ENCODE peak calls at places on chromosomes 7 and 10, in five cellular contexts. J, T, G, W and N are unnamed samples. For H3K9me3, the result is how much of the 10 kb centered on the place peaks cover.

GRCh38 chr10:129963831-129964501 is at the start of gene EBF3:
- DNase-seq in J (peak), T (no peak), G (peak), W (peak), N (peak)

GRCh38 chr10:11358046-11358445 is 253.4 kb downstream of the USP6NL start:
- DNase-seq in J (no peak), T (no peak), G (no peak), W (no peak), N (no peak)

GRCh38 chr7:4733936-4734528 is 41.4 kb upstream of the AP5Z1 start:
- DNase-seq in J (no peak), T (no peak), G (no peak), W (no peak), N (no peak)

GRCh38 chr7:126972571-126972970 is 280.2 kb downstream of the GRM8 start:
- DNase-seq in J (no peak), T (no peak), G (no peak), W (no peak), N (no peak)

GRCh38 chr7:30201921-30202320 is 67.1 kb downstream of the MTURN start:
- DNase-seq in J (no peak), T (no peak), G (no peak), W (no peak), N (no peak)

GRCh38 chr7:44212581-44213184 is 11.9 kb downstream of the YKT6 start:
- DNase-seq in J (no peak), T (no peak), G (no peak), W (no peak), N (peak)

GRCh38 chr10:60934215-60935175 is 9.5 kb downstream of the RHOBTB1 start:
- DNase-seq in J (no peak), T (no peak), G (no peak), W (no peak), N (no peak)

GRCh38 chr7:128167791-128168666 is 73.0 kb upstream of the LEP start:
- DNase-seq in J (no peak), T (no peak), G (no peak), W (no peak), N (no peak)

GRCh38 chr7:2036786-2037185 is 196.0 kb downstream of the MAD1L1 start:
- DNase-seq in J (no peak), T (no peak), G (no peak), W (no peak), N (peak)

GRCh38 chr10:131555406-131555805 is 243.9 kb upstream of the TCERG1L start:
- DNase-seq in J (no peak), T (no peak), G (no peak), W (no peak), N (no peak)

GRCh38 chr7:50212666-50213621 is 91.6 kb upstream of the IKZF1 start:
- DNase-seq in J (no peak), T (no peak), G (no peak), W (no peak), N (no peak)

GRCh38 chr10:79936625-79937255 is 12.2 kb downstream of the SFTPD start:
- DNase-seq in J (no peak), T (no peak), G (no peak), W (no peak), N (no peak)

GRCh38 chr7:57423768-57424167 is 26.2 kb upstream of the ZNF716 start:
- DNase-seq in J (no peak), T (no peak), G (no peak), W (no peak), N (no peak)

GRCh38 chr10:114312585-114312984 is 73.5 kb downstream of the VWA2 start:
- DNase-seq in J (no peak), T (no peak), G (no peak), W (no peak), N (no peak)

GRCh38 chr7:30594055-30594539 is 581 bp upstream of the GARS1 start:
- DNase-seq in J (peak), T (no peak), G (no peak), W (no peak), N (peak)

GRCh38 chr7:144256112-144256511 is 8.5 kb downstream of the OR2A7 start:
- DNase-seq in J (no peak), T (no peak), G (no peak), W (peak), N (no peak)

GRCh38 chr10:5628366-5628765 is 38.0 kb downstream of the ASB13 start:
- DNase-seq in J (no peak), T (no peak), G (no peak), W (no peak), N (peak)
- H3K27ac ChIP-seq in J (peak), T (no peak), G (peak), W (no peak), N (peak)

GRCh38 chr7:104928721-104929400 is 85.1 kb upstream of the KMT2E start:
- DNase-seq in J (no peak), T (no peak), G (no peak), W (no peak), N (no peak)

GRCh38 chr7:104933022-104933421 is 81.0 kb upstream of the KMT2E start:
- DNase-seq in J (no peak), T (no peak), G (no peak), W (no peak), N (no peak)

GRCh38 chr7:104929921-104930320 is 84.1 kb upstream of the KMT2E start:
- DNase-seq in J (no peak), T (no peak), G (no peak), W (peak), N (no peak)

GRCh38 chr7:104933433-104934074 is 80.5 kb upstream of the KMT2E start:
- DNase-seq in J (no peak), T (no peak), G (no peak), W (no peak), N (no peak)

DNA sequence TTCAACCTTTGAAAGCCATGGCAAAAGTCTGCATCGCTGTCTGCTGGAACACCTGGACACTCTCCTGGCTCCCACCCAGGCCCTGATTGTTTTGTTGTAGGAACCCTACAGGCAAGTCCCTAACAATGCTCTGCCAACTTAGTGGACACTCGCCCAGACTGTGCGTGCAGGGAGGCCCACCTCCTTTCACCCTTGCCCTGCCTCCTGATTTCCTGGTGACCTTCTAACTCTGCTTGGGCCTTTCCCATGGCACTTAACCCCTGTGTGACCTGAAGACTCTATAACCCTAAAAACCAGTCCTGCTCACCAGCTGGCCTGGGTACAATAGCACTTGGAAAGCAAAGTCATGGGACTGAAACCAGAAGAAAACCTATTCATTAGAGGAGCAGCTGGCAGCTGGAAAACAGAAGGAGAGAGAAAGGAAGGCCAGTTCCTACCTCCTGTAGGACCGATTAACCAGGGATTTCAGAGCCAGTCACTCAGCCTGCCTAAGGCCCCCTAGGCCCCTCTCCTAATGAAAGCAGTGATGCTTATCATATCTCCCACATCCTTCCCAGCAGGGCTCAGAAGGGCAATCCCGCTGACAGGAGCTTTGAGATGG is 82.7 kb upstream of the KMT2E start:
- DNase-seq in J (no peak), T (no peak), G (peak), W (peak), N (no peak)
- TF ChIP-seq POLR2AphosphoS5 in J (no peak), T (no peak), G (peak), W (no peak), N (no peak)

DNA sequence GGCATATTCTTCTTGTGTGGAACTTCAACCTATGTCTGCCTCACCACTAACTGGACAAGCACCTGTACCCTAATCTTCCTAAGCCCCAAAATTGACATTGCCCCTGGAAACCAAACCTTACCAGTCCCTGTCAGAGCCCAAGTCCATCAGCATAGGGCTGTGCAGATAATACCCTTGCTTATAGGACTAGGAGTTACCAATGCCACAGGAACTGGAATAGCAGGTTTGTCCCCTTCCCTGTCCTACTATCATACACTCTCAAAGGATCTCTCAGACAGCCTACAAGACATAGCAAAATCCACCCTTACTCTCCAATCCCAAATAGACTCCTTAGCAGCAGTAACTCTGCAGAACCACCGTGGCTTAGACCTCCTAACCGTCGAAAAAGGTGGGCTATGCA is 19.8 kb downstream of the ZNF107 start:
- DNase-seq in J (peak), T (no peak), G (no peak), W (no peak), N (no peak)
- H3K9me3 ChIP-seq in J (under half), T (under half), G (half or more), W (under half), N (under half)

DNA sequence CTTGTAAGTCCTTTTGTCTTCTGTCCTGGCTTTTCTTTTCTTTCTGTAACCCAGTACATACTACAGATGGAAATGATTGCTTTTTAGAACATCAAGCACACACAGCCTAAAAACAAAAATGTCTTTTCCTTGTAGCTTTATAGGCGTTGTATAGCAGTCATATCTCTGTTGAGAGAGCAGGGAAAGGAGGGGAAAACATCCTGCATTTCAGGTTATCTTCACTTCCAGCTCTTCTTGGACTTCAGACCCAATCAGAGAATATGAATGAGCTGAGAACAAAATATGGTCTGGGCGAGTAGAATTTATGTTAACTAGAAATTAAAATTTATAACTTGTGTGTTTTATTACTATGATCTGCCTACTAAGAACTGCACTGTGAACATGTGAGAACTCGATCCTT is 14.7 kb downstream of the TMEM60 start:
- DNase-seq in J (no peak), T (no peak), G (no peak), W (no peak), N (no peak)
- H3K27ac ChIP-seq in J (no peak), T (no peak), G (no peak), W (no peak), N (no peak)